ENCODE peak calls at places on chromosomes 7 and 10, in seven cellular contexts. M is HCT116, E is Panc1, W is HepG2, D is H1, T is K562, F is GM12878. Z is an unnamed sample.

GRCh38 chr7:17663056-17663675 is 277.1 kb downstream of the SNX13 start:
- DNase-seq in D (no peak), E (no peak), T (no peak), W (no peak), F (no peak), M (no peak), Z (no peak)

GRCh38 chr7:6266699-6267098 is 5.7 kb downstream of the CYTH3 start:
- DNase-seq in M (no peak), D (no peak), E (no peak), F (no peak), W (no peak), T (no peak), Z (no peak)

GRCh38 chr10:72800000-72800740 is 93.4 kb upstream of the OIT3 start:
- DNase-seq in T (no peak), E (no peak), D (no peak), F (no peak), W (peak), M (no peak), Z (peak)

GRCh38 chr7:112001089-112001826 is 204.9 kb downstream of the DOCK4 start:
- DNase-seq in T (no peak), M (peak), E (peak), W (peak), F (no peak), D (no peak), Z (no peak)

GRCh38 chr7:122364761-122365280 is 60.3 kb upstream of the FEZF1 start:
- DNase-seq in D (no peak), W (no peak), F (no peak), E (no peak), T (no peak), M (no peak), Z (no peak)

GRCh38 chr10:34477229-34477628 is 337.9 kb downstream of the PARD3 start:
- DNase-seq in E (no peak), W (no peak), T (no peak), F (no peak), D (no peak), M (no peak), Z (no peak)

GRCh38 chr10:69861251-69862240 is 59.8 kb downstream of the COL13A1 start:
- DNase-seq in T (no peak), F (no peak), D (no peak), W (peak), E (peak), M (peak), Z (no peak)

GRCh38 chr10:73899401-73899780 is 11.5 kb upstream of the PLAU start:
- DNase-seq in T (no peak), E (no peak), D (no peak), W (no peak), M (peak), F (no peak), Z (no peak)

GRCh38 chr10:87952612-87953011 is 89.2 kb downstream of the PTEN start:
- DNase-seq in D (no peak), M (no peak), F (no peak), W (peak), T (no peak), E (no peak), Z (no peak)

GRCh38 chr7:7567898-7568531 is 1.3 kb downstream of the MIOS start:
- DNase-seq in E (no peak), D (no peak), M (no peak), T (no peak), W (no peak), F (no peak), Z (no peak)

GRCh38 chr10:112389147-112389822 is 15.4 kb downstream of the ACSL5 start:
- DNase-seq in D (no peak), E (peak), F (peak), M (peak), T (no peak), W (peak), Z (no peak)

GRCh38 chr10:60375293-60376004 is 14.2 kb downstream of the ANK3 start:
- DNase-seq in M (no peak), E (no peak), T (no peak), D (no peak), F (no peak), W (no peak), Z (no peak)

GRCh38 chr10:70603439-70603778 is 868 bp upstream of the PRF1 start:
- DNase-seq in W (no peak), F (no peak), T (no peak), M (no peak), D (no peak), E (no peak), Z (no peak)

GRCh38 chr10:77605466-77605865 is 32.1 kb downstream of the KCNMA1 start:
- DNase-seq in F (no peak), T (no peak), M (no peak), W (no peak), E (no peak), D (peak), Z (peak)
- TF ChIP-seq SIN3A in F (no peak), T (no peak), M (no peak), W (no peak), E (no peak), D (no peak), Z (no peak)

GRCh38 chr10:3108575-3109105 is 41.3 kb downstream of the PFKP start:
- DNase-seq in D (no peak), M (no peak), E (no peak), F (no peak), W (no peak), T (no peak), Z (no peak)

GRCh38 chr10:3107426-3107961 is 40.1 kb downstream of the PFKP start:
- DNase-seq in E (no peak), T (no peak), F (no peak), W (no peak), M (no peak), D (no peak), Z (no peak)

GRCh38 chr10:3105905-3106304 is 38.6 kb downstream of the PFKP start:
- DNase-seq in D (no peak), M (no peak), W (no peak), T (no peak), F (no peak), E (no peak), Z (no peak)

GRCh38 chr10:3108033-3108432 is 40.7 kb downstream of the PFKP start:
- DNase-seq in T (no peak), E (no peak), W (no peak), M (no peak), F (no peak), D (no peak), Z (no peak)

DNA sequence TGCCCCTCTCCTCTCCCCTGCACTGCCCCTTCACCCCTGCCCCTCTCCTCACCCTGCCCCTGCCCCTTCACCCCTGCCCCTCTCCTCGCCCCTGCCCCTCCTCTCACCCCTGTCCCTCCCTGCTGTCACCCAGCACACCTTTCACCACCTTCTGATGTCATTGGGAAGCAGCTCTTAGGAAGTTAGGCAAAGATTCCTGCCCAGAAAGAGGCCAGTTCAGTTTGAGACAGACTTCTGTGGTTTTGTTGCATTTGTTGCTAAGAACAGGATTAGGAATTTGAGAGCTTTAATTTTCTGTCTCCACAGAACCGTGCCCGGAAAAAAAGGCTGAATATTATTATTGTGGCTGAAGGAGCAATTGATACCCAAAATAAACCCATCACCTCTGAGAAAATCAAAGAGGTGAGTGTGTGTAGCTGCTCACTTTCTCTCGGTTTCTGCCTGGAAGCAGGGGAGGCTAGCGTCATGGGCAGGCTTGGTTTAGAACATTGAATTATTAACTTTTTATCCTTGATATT is 39.6 kb downstream of the PFKP start:
- DNase-seq in D (no peak), T (no peak), E (no peak), M (no peak), W (no peak), F (no peak), Z (no peak)
- TF ChIP-seq SIN3A in D (no peak), T (no peak), E (no peak), M (no peak), W (no peak), F (no peak), Z (no peak)

GRCh38 chr7:34823650-34824258 is 165.7 kb downstream of the NPSR1 start:
- DNase-seq in F (no peak), D (peak), W (peak), M (peak), T (peak), E (peak), Z (peak)
- TF ChIP-seq SIN3A in F (no peak), D (no peak), W (no peak), M (no peak), T (no peak), E (no peak), Z (no peak)

GRCh38 chr10:115004236-115004862 is 66.4 kb downstream of the TRUB1 start:
- DNase-seq in F (no peak), E (no peak), D (no peak), T (no peak), M (no peak), W (no peak), Z (no peak)

GRCh38 chr10:114996542-114996941 is 58.5 kb downstream of the TRUB1 start:
- DNase-seq in E (no peak), W (no peak), D (no peak), M (no peak), F (no peak), T (no peak), Z (no peak)

GRCh38 chr10:115005771-115006170 is 67.8 kb downstream of the TRUB1 start:
- DNase-seq in M (no peak), T (no peak), F (no peak), E (no peak), W (no peak), D (no peak), Z (no peak)

GRCh38 chr10:114998993-114999392 is 61.0 kb downstream of the TRUB1 start:
- DNase-seq in F (no peak), T (no peak), W (no peak), E (no peak), D (no peak), M (no peak), Z (no peak)

DNA sequence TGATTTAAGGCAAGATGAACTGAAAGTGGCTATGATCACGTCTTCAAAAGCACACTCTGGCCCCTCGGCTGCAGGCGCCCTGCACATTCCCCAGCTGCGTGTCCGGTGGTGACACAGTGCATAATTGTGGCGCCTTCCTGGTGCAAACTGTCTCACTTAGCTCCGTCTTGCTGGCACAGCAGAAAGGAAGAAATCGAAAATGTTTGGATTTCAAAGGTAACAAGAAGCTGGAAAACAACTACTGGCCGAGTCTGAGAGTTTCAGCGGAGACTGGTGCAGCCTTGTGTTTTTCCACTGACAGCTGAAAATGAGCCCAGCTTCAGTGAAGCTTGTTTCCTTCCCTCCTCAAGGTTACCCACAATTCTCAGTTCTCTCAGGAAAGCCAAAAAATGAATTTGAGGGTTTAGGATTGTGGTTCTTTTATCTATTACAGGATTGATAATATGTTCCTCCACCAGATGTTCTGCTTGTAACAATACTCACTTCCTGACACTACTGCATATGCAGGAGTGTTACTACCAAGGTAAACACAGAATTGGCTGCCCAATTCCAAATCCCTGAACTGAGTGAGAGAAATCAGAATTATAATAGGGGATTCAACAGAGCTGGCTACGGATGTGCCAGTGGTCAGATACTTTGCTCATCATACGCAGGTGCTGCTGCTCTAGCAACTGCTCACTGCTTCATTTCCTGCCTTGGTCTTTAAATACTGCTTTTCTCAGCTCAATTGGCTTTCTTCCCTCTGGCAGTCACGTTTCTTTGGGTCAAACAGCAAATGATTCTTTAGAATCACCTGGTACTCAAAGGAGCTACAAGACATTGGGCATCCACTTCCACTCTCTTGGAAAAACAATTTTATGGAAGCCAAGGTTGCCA is 63.7 kb downstream of the TRUB1 start:
- DNase-seq in M (no peak), T (no peak), F (peak), E (no peak), D (no peak), W (no peak), Z (no peak)
- TF ChIP-seq SIN3A in M (no peak), T (no peak), F (no peak), E (no peak), D (no peak), W (no peak), Z (no peak)